ENCODE peak calls at places on chromosome 17, in eight cellular contexts. One of them, this sample, is unnamed.

GRCh38 chr17:73304971-73305786 is 6.6 kb downstream of the CDC42EP4 start:
- DNase-seq in NCI-H1417: peak; percentile 76
- DNase-seq in non-pigmented ciliary epithelial cell: no peak
- DNase-seq in activated T-cell treated with anti-CD3 and anti-CD28 coated beads, Interleukin-2, amount 50 U/mL, for 24 hours: no peak
- DNase-seq in stimulated activated CD8-positive, alpha-beta memory T cell treated with anti-CD3 and anti-CD28 coated beads, Interleukin-7, amount 100 ng/mL, for 1 hour: no peak
- DNase-seq in activated naive CD8-positive, alpha-beta T cell treated with anti-CD3 and anti-CD28 coated beads, Interleukin-2, amount 10 ng/mL, durations not matched to agents 7 days and 5 days: no peak
- DNase-seq in AG09309: no peak
- DNase-seq in fibroblast of the conjunctiva: no peak
- DNase-seq in this sample: peak; percentile 80

GRCh38 chr17:17416007-17416399 is 60.8 kb upstream of the MED9 start:
- DNase-seq in NCI-H1417: peak; percentile 41
- DNase-seq in non-pigmented ciliary epithelial cell: no peak
- DNase-seq in activated T-cell treated with anti-CD3 and anti-CD28 coated beads, Interleukin-2, amount 50 U/mL, for 24 hours: no peak
- DNase-seq in stimulated activated CD8-positive, alpha-beta memory T cell treated with anti-CD3 and anti-CD28 coated beads, Interleukin-7, amount 100 ng/mL, for 1 hour: no peak
- DNase-seq in activated naive CD8-positive, alpha-beta T cell treated with anti-CD3 and anti-CD28 coated beads, Interleukin-2, amount 10 ng/mL, durations not matched to agents 7 days and 5 days: no peak
- DNase-seq in AG09309: no peak
- DNase-seq in fibroblast of the conjunctiva: peak; percentile 57
- DNase-seq in this sample: no peak

GRCh38 chr17:78661092-78661770 is 84.0 kb upstream of the DNAH17 start:
- DNase-seq in NCI-H1417: peak; percentile 19
- DNase-seq in non-pigmented ciliary epithelial cell: no peak
- DNase-seq in activated T-cell treated with anti-CD3 and anti-CD28 coated beads, Interleukin-2, amount 50 U/mL, for 24 hours: no peak
- DNase-seq in stimulated activated CD8-positive, alpha-beta memory T cell treated with anti-CD3 and anti-CD28 coated beads, Interleukin-7, amount 100 ng/mL, for 1 hour: no peak
- DNase-seq in activated naive CD8-positive, alpha-beta T cell treated with anti-CD3 and anti-CD28 coated beads, Interleukin-2, amount 10 ng/mL, durations not matched to agents 7 days and 5 days: no peak
- DNase-seq in AG09309: no peak
- DNase-seq in fibroblast of the conjunctiva: no peak
- DNase-seq in this sample: no peak

GRCh38 chr17:79141578-79142338 is 67.1 kb downstream of the ENGASE start:
- DNase-seq in NCI-H1417: no peak
- DNase-seq in non-pigmented ciliary epithelial cell: no peak
- DNase-seq in activated T-cell treated with anti-CD3 and anti-CD28 coated beads, Interleukin-2, amount 50 U/mL, for 24 hours: no peak
- DNase-seq in stimulated activated CD8-positive, alpha-beta memory T cell treated with anti-CD3 and anti-CD28 coated beads, Interleukin-7, amount 100 ng/mL, for 1 hour: no peak
- DNase-seq in activated naive CD8-positive, alpha-beta T cell treated with anti-CD3 and anti-CD28 coated beads, Interleukin-2, amount 10 ng/mL, durations not matched to agents 7 days and 5 days: no peak
- DNase-seq in AG09309: no peak
- DNase-seq in fibroblast of the conjunctiva: no peak
- DNase-seq in this sample: no peak

GRCh38 chr17:77329741-77330531 is 189.2 kb downstream of the SEC14L1 start:
- DNase-seq in NCI-H1417: no peak
- DNase-seq in non-pigmented ciliary epithelial cell: no peak
- DNase-seq in activated T-cell treated with anti-CD3 and anti-CD28 coated beads, Interleukin-2, amount 50 U/mL, for 24 hours: peak; percentile 30
- DNase-seq in stimulated activated CD8-positive, alpha-beta memory T cell treated with anti-CD3 and anti-CD28 coated beads, Interleukin-7, amount 100 ng/mL, for 1 hour: no peak
- DNase-seq in activated naive CD8-positive, alpha-beta T cell treated with anti-CD3 and anti-CD28 coated beads, Interleukin-2, amount 10 ng/mL, durations not matched to agents 7 days and 5 days: peak; percentile 25
- DNase-seq in AG09309: no peak
- DNase-seq in fibroblast of the conjunctiva: no peak
- DNase-seq in this sample: no peak

GRCh38 chr17:55057184-55057583 is 88.6 kb downstream of the STXBP4 start:
- DNase-seq in NCI-H1417: no peak
- DNase-seq in non-pigmented ciliary epithelial cell: no peak
- DNase-seq in activated T-cell treated with anti-CD3 and anti-CD28 coated beads, Interleukin-2, amount 50 U/mL, for 24 hours: no peak
- DNase-seq in stimulated activated CD8-positive, alpha-beta memory T cell treated with anti-CD3 and anti-CD28 coated beads, Interleukin-7, amount 100 ng/mL, for 1 hour: no peak
- DNase-seq in activated naive CD8-positive, alpha-beta T cell treated with anti-CD3 and anti-CD28 coated beads, Interleukin-2, amount 10 ng/mL, durations not matched to agents 7 days and 5 days: no peak
- DNase-seq in AG09309: no peak
- DNase-seq in fibroblast of the conjunctiva: no peak
- DNase-seq in this sample: no peak

GRCh38 chr17:57619061-57619937 is 125.8 kb downstream of the CCDC182 start:
- DNase-seq in NCI-H1417: no peak
- DNase-seq in non-pigmented ciliary epithelial cell: no peak
- DNase-seq in activated T-cell treated with anti-CD3 and anti-CD28 coated beads, Interleukin-2, amount 50 U/mL, for 24 hours: no peak
- DNase-seq in stimulated activated CD8-positive, alpha-beta memory T cell treated with anti-CD3 and anti-CD28 coated beads, Interleukin-7, amount 100 ng/mL, for 1 hour: no peak
- DNase-seq in activated naive CD8-positive, alpha-beta T cell treated with anti-CD3 and anti-CD28 coated beads, Interleukin-2, amount 10 ng/mL, durations not matched to agents 7 days and 5 days: no peak
- DNase-seq in AG09309: no peak
- DNase-seq in fibroblast of the conjunctiva: no peak
- DNase-seq in this sample: no peak

GRCh38 chr17:49914096-49914490 is 54.9 kb upstream of the DLX4 start:
- DNase-seq in NCI-H1417: peak; percentile 65
- DNase-seq in non-pigmented ciliary epithelial cell: no peak
- DNase-seq in activated T-cell treated with anti-CD3 and anti-CD28 coated beads, Interleukin-2, amount 50 U/mL, for 24 hours: no peak
- DNase-seq in stimulated activated CD8-positive, alpha-beta memory T cell treated with anti-CD3 and anti-CD28 coated beads, Interleukin-7, amount 100 ng/mL, for 1 hour: no peak
- DNase-seq in activated naive CD8-positive, alpha-beta T cell treated with anti-CD3 and anti-CD28 coated beads, Interleukin-2, amount 10 ng/mL, durations not matched to agents 7 days and 5 days: no peak
- DNase-seq in AG09309: no peak
- DNase-seq in fibroblast of the conjunctiva: no peak
- DNase-seq in this sample: no peak

GRCh38 chr17:1941241-1942065 is 83.7 kb downstream of the RTN4RL1 start:
- DNase-seq in NCI-H1417: no peak
- DNase-seq in non-pigmented ciliary epithelial cell: no peak
- DNase-seq in activated T-cell treated with anti-CD3 and anti-CD28 coated beads, Interleukin-2, amount 50 U/mL, for 24 hours: no peak
- DNase-seq in stimulated activated CD8-positive, alpha-beta memory T cell treated with anti-CD3 and anti-CD28 coated beads, Interleukin-7, amount 100 ng/mL, for 1 hour: no peak
- DNase-seq in activated naive CD8-positive, alpha-beta T cell treated with anti-CD3 and anti-CD28 coated beads, Interleukin-2, amount 10 ng/mL, durations not matched to agents 7 days and 5 days: no peak
- DNase-seq in AG09309: no peak
- DNase-seq in fibroblast of the conjunctiva: no peak
- DNase-seq in this sample: no peak

GRCh38 chr17:59652119-59652518 is 32.4 kb downstream of the CLTC start:
- DNase-seq in NCI-H1417: no peak
- DNase-seq in non-pigmented ciliary epithelial cell: peak; percentile 54
- DNase-seq in activated T-cell treated with anti-CD3 and anti-CD28 coated beads, Interleukin-2, amount 50 U/mL, for 24 hours: no peak
- DNase-seq in stimulated activated CD8-positive, alpha-beta memory T cell treated with anti-CD3 and anti-CD28 coated beads, Interleukin-7, amount 100 ng/mL, for 1 hour: no peak
- DNase-seq in activated naive CD8-positive, alpha-beta T cell treated with anti-CD3 and anti-CD28 coated beads, Interleukin-2, amount 10 ng/mL, durations not matched to agents 7 days and 5 days: no peak
- DNase-seq in AG09309: peak; percentile 67
- DNase-seq in fibroblast of the conjunctiva: peak; percentile 24
- DNase-seq in this sample: peak; percentile 84

GRCh38 chr17:20302191-20302917 is 165.0 kb downstream of the LGALS9B start:
- DNase-seq in NCI-H1417: no peak
- DNase-seq in non-pigmented ciliary epithelial cell: no peak
- DNase-seq in activated T-cell treated with anti-CD3 and anti-CD28 coated beads, Interleukin-2, amount 50 U/mL, for 24 hours: no peak
- DNase-seq in stimulated activated CD8-positive, alpha-beta memory T cell treated with anti-CD3 and anti-CD28 coated beads, Interleukin-7, amount 100 ng/mL, for 1 hour: no peak
- DNase-seq in activated naive CD8-positive, alpha-beta T cell treated with anti-CD3 and anti-CD28 coated beads, Interleukin-2, amount 10 ng/mL, durations not matched to agents 7 days and 5 days: no peak
- DNase-seq in AG09309: no peak
- DNase-seq in fibroblast of the conjunctiva: no peak
- DNase-seq in this sample: no peak

GRCh38 chr17:61376931-61377838 is 22.5 kb upstream of the TBX2 start:
- DNase-seq in NCI-H1417: no peak
- DNase-seq in non-pigmented ciliary epithelial cell: no peak
- DNase-seq in activated T-cell treated with anti-CD3 and anti-CD28 coated beads, Interleukin-2, amount 50 U/mL, for 24 hours: no peak
- DNase-seq in stimulated activated CD8-positive, alpha-beta memory T cell treated with anti-CD3 and anti-CD28 coated beads, Interleukin-7, amount 100 ng/mL, for 1 hour: no peak
- DNase-seq in activated naive CD8-positive, alpha-beta T cell treated with anti-CD3 and anti-CD28 coated beads, Interleukin-2, amount 10 ng/mL, durations not matched to agents 7 days and 5 days: no peak
- DNase-seq in AG09309: no peak
- DNase-seq in fibroblast of the conjunctiva: no peak
- DNase-seq in this sample: no peak

GRCh38 chr17:78257810-78258322 is 26.4 kb downstream of the TMEM235 start:
- DNase-seq in NCI-H1417: no peak
- DNase-seq in non-pigmented ciliary epithelial cell: no peak
- DNase-seq in activated T-cell treated with anti-CD3 and anti-CD28 coated beads, Interleukin-2, amount 50 U/mL, for 24 hours: peak; percentile 62
- DNase-seq in stimulated activated CD8-positive, alpha-beta memory T cell treated with anti-CD3 and anti-CD28 coated beads, Interleukin-7, amount 100 ng/mL, for 1 hour: no peak
- DNase-seq in activated naive CD8-positive, alpha-beta T cell treated with anti-CD3 and anti-CD28 coated beads, Interleukin-2, amount 10 ng/mL, durations not matched to agents 7 days and 5 days: no peak
- DNase-seq in AG09309: no peak
- DNase-seq in fibroblast of the conjunctiva: no peak
- DNase-seq in this sample: no peak

GRCh38 chr17:64025732-64026294 is 5.4 kb upstream of the ICAM2 start:
- DNase-seq in NCI-H1417: peak; percentile 70
- DNase-seq in non-pigmented ciliary epithelial cell: peak; percentile 4
- DNase-seq in activated T-cell treated with anti-CD3 and anti-CD28 coated beads, Interleukin-2, amount 50 U/mL, for 24 hours: peak; percentile 87
- DNase-seq in stimulated activated CD8-positive, alpha-beta memory T cell treated with anti-CD3 and anti-CD28 coated beads, Interleukin-7, amount 100 ng/mL, for 1 hour: peak; percentile 78
- DNase-seq in activated naive CD8-positive, alpha-beta T cell treated with anti-CD3 and anti-CD28 coated beads, Interleukin-2, amount 10 ng/mL, durations not matched to agents 7 days and 5 days: peak; percentile 87
- DNase-seq in AG09309: no peak
- DNase-seq in fibroblast of the conjunctiva: peak; percentile 43
- DNase-seq in this sample: peak; percentile 22

GRCh38 chr17:38850374-38850773 is 3.1 kb downstream of the RPL23 start:
- DNase-seq in NCI-H1417: no peak
- DNase-seq in non-pigmented ciliary epithelial cell: no peak
- DNase-seq in activated T-cell treated with anti-CD3 and anti-CD28 coated beads, Interleukin-2, amount 50 U/mL, for 24 hours: no peak
- DNase-seq in stimulated activated CD8-positive, alpha-beta memory T cell treated with anti-CD3 and anti-CD28 coated beads, Interleukin-7, amount 100 ng/mL, for 1 hour: no peak
- DNase-seq in activated naive CD8-positive, alpha-beta T cell treated with anti-CD3 and anti-CD28 coated beads, Interleukin-2, amount 10 ng/mL, durations not matched to agents 7 days and 5 days: no peak
- DNase-seq in AG09309: no peak
- DNase-seq in fibroblast of the conjunctiva: no peak
- DNase-seq in this sample: no peak

GRCh38 chr17:54749157-54749556 is 151.5 kb upstream of the TOM1L1 start:
- DNase-seq in NCI-H1417: no peak
- DNase-seq in non-pigmented ciliary epithelial cell: no peak
- DNase-seq in activated T-cell treated with anti-CD3 and anti-CD28 coated beads, Interleukin-2, amount 50 U/mL, for 24 hours: no peak
- DNase-seq in stimulated activated CD8-positive, alpha-beta memory T cell treated with anti-CD3 and anti-CD28 coated beads, Interleukin-7, amount 100 ng/mL, for 1 hour: no peak
- DNase-seq in activated naive CD8-positive, alpha-beta T cell treated with anti-CD3 and anti-CD28 coated beads, Interleukin-2, amount 10 ng/mL, durations not matched to agents 7 days and 5 days: no peak
- DNase-seq in AG09309: no peak
- DNase-seq in fibroblast of the conjunctiva: no peak
- DNase-seq in this sample: no peak

GRCh38 chr17:4342535-4342934 is 23.9 kb downstream of the UBE2G1 start:
- DNase-seq in NCI-H1417: no peak
- DNase-seq in non-pigmented ciliary epithelial cell: no peak
- DNase-seq in activated T-cell treated with anti-CD3 and anti-CD28 coated beads, Interleukin-2, amount 50 U/mL, for 24 hours: no peak
- DNase-seq in stimulated activated CD8-positive, alpha-beta memory T cell treated with anti-CD3 and anti-CD28 coated beads, Interleukin-7, amount 100 ng/mL, for 1 hour: no peak
- DNase-seq in activated naive CD8-positive, alpha-beta T cell treated with anti-CD3 and anti-CD28 coated beads, Interleukin-2, amount 10 ng/mL, durations not matched to agents 7 days and 5 days: no peak
- DNase-seq in AG09309: no peak
- DNase-seq in fibroblast of the conjunctiva: no peak
- DNase-seq in this sample: no peak

GRCh38 chr17:45646288-45646988 is 137.7 kb upstream of the CRHR1 start:
- DNase-seq in NCI-H1417: no peak
- DNase-seq in non-pigmented ciliary epithelial cell: no peak
- DNase-seq in activated T-cell treated with anti-CD3 and anti-CD28 coated beads, Interleukin-2, amount 50 U/mL, for 24 hours: no peak
- DNase-seq in stimulated activated CD8-positive, alpha-beta memory T cell treated with anti-CD3 and anti-CD28 coated beads, Interleukin-7, amount 100 ng/mL, for 1 hour: no peak
- DNase-seq in activated naive CD8-positive, alpha-beta T cell treated with anti-CD3 and anti-CD28 coated beads, Interleukin-2, amount 10 ng/mL, durations not matched to agents 7 days and 5 days: peak; percentile 36
- DNase-seq in AG09309: no peak
- DNase-seq in fibroblast of the conjunctiva: no peak
- DNase-seq in this sample: no peak

GRCh38 chr17:11996722-11997146 is 541 bp downstream of the ZNF18 start:
- DNase-seq in NCI-H1417: no peak
- DNase-seq in non-pigmented ciliary epithelial cell: no peak
- DNase-seq in activated T-cell treated with anti-CD3 and anti-CD28 coated beads, Interleukin-2, amount 50 U/mL, for 24 hours: no peak
- DNase-seq in stimulated activated CD8-positive, alpha-beta memory T cell treated with anti-CD3 and anti-CD28 coated beads, Interleukin-7, amount 100 ng/mL, for 1 hour: peak; percentile 13
- DNase-seq in activated naive CD8-positive, alpha-beta T cell treated with anti-CD3 and anti-CD28 coated beads, Interleukin-2, amount 10 ng/mL, durations not matched to agents 7 days and 5 days: no peak
- DNase-seq in AG09309: no peak
- DNase-seq in fibroblast of the conjunctiva: no peak
- DNase-seq in this sample: peak; percentile 29

GRCh38 chr17:64009571-64010402 is 10.6 kb downstream of the ICAM2 start:
- DNase-seq in NCI-H1417: no peak
- DNase-seq in non-pigmented ciliary epithelial cell: no peak
- DNase-seq in activated T-cell treated with anti-CD3 and anti-CD28 coated beads, Interleukin-2, amount 50 U/mL, for 24 hours: no peak
- DNase-seq in stimulated activated CD8-positive, alpha-beta memory T cell treated with anti-CD3 and anti-CD28 coated beads, Interleukin-7, amount 100 ng/mL, for 1 hour: no peak
- DNase-seq in activated naive CD8-positive, alpha-beta T cell treated with anti-CD3 and anti-CD28 coated beads, Interleukin-2, amount 10 ng/mL, durations not matched to agents 7 days and 5 days: no peak
- DNase-seq in AG09309: no peak
- DNase-seq in fibroblast of the conjunctiva: no peak
- DNase-seq in this sample: no peak

GRCh38 chr17:7435676-7436555 is 681 bp downstream of the TMEM102 start:
- DNase-seq in NCI-H1417: no peak
- DNase-seq in non-pigmented ciliary epithelial cell: no peak
- DNase-seq in activated T-cell treated with anti-CD3 and anti-CD28 coated beads, Interleukin-2, amount 50 U/mL, for 24 hours: peak; percentile 81
- DNase-seq in stimulated activated CD8-positive, alpha-beta memory T cell treated with anti-CD3 and anti-CD28 coated beads, Interleukin-7, amount 100 ng/mL, for 1 hour: no peak
- DNase-seq in activated naive CD8-positive, alpha-beta T cell treated with anti-CD3 and anti-CD28 coated beads, Interleukin-2, amount 10 ng/mL, durations not matched to agents 7 days and 5 days: peak; percentile 84
- DNase-seq in AG09309: no peak
- DNase-seq in fibroblast of the conjunctiva: no peak
- DNase-seq in this sample: no peak

GRCh38 chr17:6290488-6291196 is 144.3 kb downstream of the AIPL1 start:
- DNase-seq in NCI-H1417: no peak
- DNase-seq in non-pigmented ciliary epithelial cell: no peak
- DNase-seq in activated T-cell treated with anti-CD3 and anti-CD28 coated beads, Interleukin-2, amount 50 U/mL, for 24 hours: no peak
- DNase-seq in stimulated activated CD8-positive, alpha-beta memory T cell treated with anti-CD3 and anti-CD28 coated beads, Interleukin-7, amount 100 ng/mL, for 1 hour: no peak
- DNase-seq in activated naive CD8-positive, alpha-beta T cell treated with anti-CD3 and anti-CD28 coated beads, Interleukin-2, amount 10 ng/mL, durations not matched to agents 7 days and 5 days: no peak
- DNase-seq in AG09309: no peak
- DNase-seq in fibroblast of the conjunctiva: no peak
- DNase-seq in this sample: no peak

GRCh38 chr17:1725642-1726511 is 1.4 kb downstream of the WDR81 start:
- DNase-seq in NCI-H1417: no peak
- DNase-seq in non-pigmented ciliary epithelial cell: no peak
- DNase-seq in activated T-cell treated with anti-CD3 and anti-CD28 coated beads, Interleukin-2, amount 50 U/mL, for 24 hours: no peak
- DNase-seq in stimulated activated CD8-positive, alpha-beta memory T cell treated with anti-CD3 and anti-CD28 coated beads, Interleukin-7, amount 100 ng/mL, for 1 hour: no peak
- DNase-seq in activated naive CD8-positive, alpha-beta T cell treated with anti-CD3 and anti-CD28 coated beads, Interleukin-2, amount 10 ng/mL, durations not matched to agents 7 days and 5 days: no peak
- DNase-seq in AG09309: no peak
- DNase-seq in fibroblast of the conjunctiva: no peak
- DNase-seq in this sample: no peak

This sample was measured in HS-5.